ENCODE peak calls at places on chromosomes 12 and 14, in five cellular contexts. F is activated T-helper 1 cell treated with Interleukin-2 at 50 U/mL for 16 hours; Z is 8988T; C is activated CD8-positive, alpha-beta memory T cell treated with anti-CD3 and anti-CD28 coated beads for 4 hours; N is nucleus accumbens. Q is an unnamed sample.

GRCh38 chr12:104506691-104507401 is 50.1 kb downstream of the CHST11 start:
- DNase-seq in F (no peak), Z (no peak), C (no peak), N (no peak), Q (no peak)

GRCh38 chr14:98651042-98651441 is 621.0 kb downstream of the BCL11B start:
- DNase-seq in F (no peak), Z (no peak), C (no peak), N (no peak), Q (no peak)

GRCh38 chr14:39006721-39007410 is 96.2 kb downstream of the SEC23A start:
- DNase-seq in F (no peak), Z (no peak), C (no peak), N (no peak), Q (no peak)

GRCh38 chr14:32453857-32454810 is 125.0 kb downstream of the AKAP6 start:
- DNase-seq in F (no peak), Z (no peak), C (no peak), N (no peak), Q (no peak)

GRCh38 chr12:78157199-78157598 is 326.5 kb downstream of the NAV3 start:
- DNase-seq in F (no peak), Z (no peak), C (no peak), N (no peak), Q (no peak)

GRCh38 chr12:60148109-60148508 is 552.3 kb downstream of the SLC16A7 start:
- DNase-seq in F (no peak), Z (no peak), C (no peak), N (no peak), Q (no peak)

GRCh38 chr12:51547606-51548005 is 43.4 kb upstream of the SCN8A start:
- DNase-seq in F (no peak), Z (no peak), C (no peak), N (no peak), Q (no peak)

GRCh38 chr12:89663577-89664357 is 44.9 kb downstream of the ATP2B1 start:
- DNase-seq in F (no peak), Z (no peak), C (no peak), N (no peak), Q (no peak)

GRCh38 chr14:89391123-89391522 is 25.9 kb downstream of the FOXN3 start:
- DNase-seq in F (no peak), Z (no peak), C (no peak), N (no peak), Q (no peak)

GRCh38 chr12:749871-750270 is 2.5 kb upstream of the WNK1 start:
- DNase-seq in F (no peak), Z (no peak), C (no peak), N (no peak), Q (no peak)

Q was measured in natural killer cell.